ENCODE peak calls at places on chromosomes 4 and X, in six cellular contexts. P, F, C, H, D and X are unnamed samples.

GRCh38 chr4:27702710-27703431 is 842.2 kb downstream of the STIM2 start:
- DNase-seq in P (peak), F (no peak), C (peak), H (no peak), D (no peak), X (peak)

GRCh38 chrX:310621-311155 is 7.9 kb downstream of the GTPBP6 start:
- DNase-seq in P (no peak), F (no peak), C (no peak), H (no peak), D (no peak), X (no peak)

GRCh38 chr4:107037188-107037587 is 1.1 kb upstream of the DKK2 start:
- DNase-seq in P (peak), F (no peak), C (no peak), H (peak), D (no peak), X (peak)

GRCh38 chrX:16594490-16594889 is 55.5 kb upstream of the S100G start:
- DNase-seq in P (no peak), F (no peak), C (no peak), H (no peak), D (no peak), X (no peak)

GRCh38 chr4:155371432-155372043 is 5.2 kb downstream of the MAP9 start:
- DNase-seq in P (no peak), F (no peak), C (peak), H (no peak), D (no peak), X (no peak)

GRCh38 chr4:138291431-138291830 is 49.3 kb upstream of the SLC7A11 start:
- DNase-seq in P (no peak), F (no peak), C (no peak), H (no peak), D (no peak), X (no peak)

GRCh38 chrX:13258725-13259124 is 61.1 kb downstream of the ATXN3L start:
- DNase-seq in P (no peak), F (no peak), C (no peak), H (no peak), D (no peak), X (no peak)

GRCh38 chrX:18252644-18253359 is 32.1 kb upstream of the BEND2 start:
- DNase-seq in P (no peak), F (no peak), C (no peak), H (no peak), D (no peak), X (no peak)

GRCh38 chr4:156623376-156623775 is 348.2 kb downstream of the PDGFC start:
- DNase-seq in P (no peak), F (no peak), C (no peak), H (no peak), D (no peak), X (no peak)

GRCh38 chr4:47160095-47160494 is 128.7 kb downstream of the GABRB1 start:
- DNase-seq in P (no peak), F (no peak), C (no peak), H (no peak), D (no peak), X (no peak)

GRCh38 chr4:38967260-38968095 is 64.7 kb downstream of the TMEM156 start:
- DNase-seq in P (peak), F (no peak), C (peak), H (peak), D (no peak), X (no peak)

GRCh38 chr4:162497564-162498167 is 333.9 kb upstream of the FSTL5 start:
- DNase-seq in P (peak), F (no peak), C (peak), H (peak), D (no peak), X (peak)

GRCh38 chrX:29690061-29690460 is 525.3 kb upstream of the MAGEB2 start:
- DNase-seq in P (peak), F (no peak), C (no peak), H (no peak), D (no peak), X (no peak)

GRCh38 chr4:113434247-113434587 is 327.3 kb downstream of the CAMK2D start:
- DNase-seq in P (no peak), F (no peak), C (no peak), H (no peak), D (no peak), X (no peak)

GRCh38 chrX:47802589-47802988 is 34.1 kb upstream of the ZNF81 start:
- DNase-seq in P (no peak), F (no peak), C (peak), H (no peak), D (no peak), X (no peak)

GRCh38 chr4:1356181-1356998 is 9.4 kb downstream of the UVSSA start:
- DNase-seq in P (peak), F (no peak), C (peak), H (peak), D (peak), X (peak)

GRCh38 chr4:14184265-14184664 is 556.7 kb upstream of the BOD1L1 start:
- DNase-seq in P (no peak), F (no peak), C (no peak), H (no peak), D (no peak), X (no peak)

GRCh38 chr4:39104255-39104654 is 42.2 kb downstream of the KLHL5 start:
- DNase-seq in P (no peak), F (no peak), C (no peak), H (no peak), D (no peak), X (no peak)

GRCh38 chr4:66927937-66928336 is 617.4 kb downstream of the CENPC start:
- DNase-seq in P (no peak), F (no peak), C (no peak), H (no peak), D (no peak), X (no peak)

GRCh38 chr4:23033796-23034195 is 341.1 kb downstream of the GBA3 start:
- DNase-seq in P (peak), F (no peak), C (no peak), H (no peak), D (no peak), X (no peak)

GRCh38 chrX:11111947-11112346 is 815 bp downstream of the HCCS start:
- DNase-seq in P (no peak), F (no peak), C (no peak), H (no peak), D (no peak), X (no peak)